ENCODE peak calls at places on chromosome 14, in ten cellular contexts. One of them, this sample, is unnamed. For H3K36me3, the result is how much of the 10 kb centered on the place peaks cover.

GRCh38 chr14:66503532-66503931 is 4.4 kb upstream of the GPHN start:
- DNase-seq in uterus: no peak
- DNase-seq in CD4-positive, alpha-beta memory T cell: no peak
- DNase-seq in heart left ventricle: no peak
- DNase-seq in OCI-LY7: no peak
- DNase-seq in ovary: no peak
- DNase-seq in adipocyte: peak
- DNase-seq in effector memory CD4-positive, alpha-beta T cell: no peak
- DNase-seq in mucosa of descending colon: no peak
- DNase-seq in IMR-90: peak
- DNase-seq in this sample: peak

GRCh38 chr14:50475460-50475859 is 56.9 kb downstream of the MAP4K5 start:
- DNase-seq in OCI-LY7: no peak
- DNase-seq in ovary: no peak
- DNase-seq in uterus: no peak
- DNase-seq in mucosa of descending colon: no peak
- DNase-seq in adipocyte: peak
- DNase-seq in heart left ventricle: no peak
- DNase-seq in IMR-90: peak
- DNase-seq in effector memory CD4-positive, alpha-beta T cell: no peak
- DNase-seq in CD4-positive, alpha-beta memory T cell: no peak
- DNase-seq in this sample: no peak

GRCh38 chr14:78836777-78837176 is 666.6 kb downstream of the NRXN3 start:
- DNase-seq in OCI-LY7: peak
- DNase-seq in effector memory CD4-positive, alpha-beta T cell: no peak
- DNase-seq in CD4-positive, alpha-beta memory T cell: no peak
- DNase-seq in adipocyte: peak
- DNase-seq in uterus: no peak
- DNase-seq in ovary: no peak
- DNase-seq in mucosa of descending colon: no peak
- DNase-seq in IMR-90: peak
- DNase-seq in heart left ventricle: no peak
- DNase-seq in this sample: peak

GRCh38 chr14:50616275-50616674 is 51.8 kb downstream of the SAV1 start:
- DNase-seq in IMR-90: no peak
- DNase-seq in adipocyte: no peak
- DNase-seq in mucosa of descending colon: no peak
- DNase-seq in ovary: no peak
- DNase-seq in effector memory CD4-positive, alpha-beta T cell: no peak
- DNase-seq in OCI-LY7: no peak
- DNase-seq in CD4-positive, alpha-beta memory T cell: no peak
- DNase-seq in uterus: no peak
- DNase-seq in heart left ventricle: no peak
- DNase-seq in this sample: no peak

GRCh38 chr14:23302290-23303225 is at the start of gene PPP1R3E:
- DNase-seq in mucosa of descending colon: peak
- DNase-seq in adipocyte: peak
- DNase-seq in IMR-90: peak
- DNase-seq in effector memory CD4-positive, alpha-beta T cell: peak
- DNase-seq in CD4-positive, alpha-beta memory T cell: peak
- DNase-seq in ovary: peak
- DNase-seq in OCI-LY7: peak
- DNase-seq in heart left ventricle: peak
- DNase-seq in uterus: peak
- DNase-seq in this sample: peak

GRCh38 chr14:33642641-33643342 is 308.1 kb downstream of the EGLN3 start:
- DNase-seq in mucosa of descending colon: no peak
- DNase-seq in effector memory CD4-positive, alpha-beta T cell: no peak
- DNase-seq in uterus: no peak
- DNase-seq in CD4-positive, alpha-beta memory T cell: no peak
- DNase-seq in heart left ventricle: no peak
- DNase-seq in adipocyte: no peak
- DNase-seq in IMR-90: no peak
- DNase-seq in ovary: no peak
- DNase-seq in OCI-LY7: no peak
- DNase-seq in this sample: no peak

GRCh38 chr14:68786491-68787234 is 6.2 kb downstream of the ZFP36L1 start:
- DNase-seq in IMR-90: peak
- DNase-seq in effector memory CD4-positive, alpha-beta T cell: no peak
- DNase-seq in ovary: peak
- DNase-seq in heart left ventricle: no peak
- DNase-seq in CD4-positive, alpha-beta memory T cell: no peak
- DNase-seq in OCI-LY7: no peak
- DNase-seq in uterus: no peak
- DNase-seq in mucosa of descending colon: no peak
- DNase-seq in adipocyte: peak
- DNase-seq in this sample: no peak

GRCh38 chr14:89533761-89534160 is 116.7 kb upstream of the FOXN3 start:
- DNase-seq in CD4-positive, alpha-beta memory T cell: no peak
- DNase-seq in effector memory CD4-positive, alpha-beta T cell: no peak
- DNase-seq in uterus: no peak
- DNase-seq in IMR-90: no peak
- DNase-seq in adipocyte: no peak
- DNase-seq in ovary: no peak
- DNase-seq in OCI-LY7: no peak
- DNase-seq in heart left ventricle: no peak
- DNase-seq in mucosa of descending colon: no peak
- DNase-seq in this sample: no peak

GRCh38 chr14:104092931-104093365 is 7.4 kb downstream of the ASPG start:
- DNase-seq in heart left ventricle: no peak
- DNase-seq in IMR-90: no peak
- DNase-seq in ovary: peak
- DNase-seq in uterus: no peak
- DNase-seq in adipocyte: no peak
- DNase-seq in OCI-LY7: no peak
- DNase-seq in mucosa of descending colon: peak
- DNase-seq in effector memory CD4-positive, alpha-beta T cell: no peak
- DNase-seq in CD4-positive, alpha-beta memory T cell: no peak
- DNase-seq in this sample: peak

GRCh38 chr14:97956944-97957343 is 1159.8 kb downstream of the VRK1 start:
- DNase-seq in CD4-positive, alpha-beta memory T cell: no peak
- DNase-seq in heart left ventricle: no peak
- DNase-seq in adipocyte: no peak
- DNase-seq in OCI-LY7: no peak
- DNase-seq in effector memory CD4-positive, alpha-beta T cell: no peak
- DNase-seq in IMR-90: no peak
- DNase-seq in ovary: no peak
- DNase-seq in uterus: no peak
- DNase-seq in mucosa of descending colon: no peak
- DNase-seq in this sample: no peak

GRCh38 chr14:28407931-28408330 is 358.7 kb upstream of the FOXG1 start:
- DNase-seq in uterus: no peak
- DNase-seq in CD4-positive, alpha-beta memory T cell: no peak
- DNase-seq in ovary: no peak
- DNase-seq in effector memory CD4-positive, alpha-beta T cell: no peak
- DNase-seq in adipocyte: no peak
- DNase-seq in OCI-LY7: no peak
- DNase-seq in mucosa of descending colon: no peak
- DNase-seq in IMR-90: no peak
- DNase-seq in heart left ventricle: no peak
- DNase-seq in this sample: no peak

GRCh38 chr14:90531497-90531896 is 134.7 kb downstream of the CALM1 start:
- DNase-seq in CD4-positive, alpha-beta memory T cell: no peak
- DNase-seq in uterus: no peak
- DNase-seq in effector memory CD4-positive, alpha-beta T cell: no peak
- DNase-seq in IMR-90: no peak
- DNase-seq in heart left ventricle: no peak
- DNase-seq in ovary: no peak
- DNase-seq in OCI-LY7: no peak
- DNase-seq in mucosa of descending colon: peak
- DNase-seq in adipocyte: no peak
- DNase-seq in this sample: no peak

GRCh38 chr14:36177489-36177888 is 967 bp upstream of the PTCSC3 start:
- DNase-seq in uterus: no peak
- DNase-seq in mucosa of descending colon: no peak
- DNase-seq in effector memory CD4-positive, alpha-beta T cell: no peak
- DNase-seq in adipocyte: no peak
- DNase-seq in ovary: no peak
- DNase-seq in IMR-90: no peak
- DNase-seq in OCI-LY7: no peak
- DNase-seq in heart left ventricle: no peak
- DNase-seq in CD4-positive, alpha-beta memory T cell: no peak
- DNase-seq in this sample: no peak

GRCh38 chr14:71103662-71104484 is 196.6 kb downstream of the PCNX1 start:
- DNase-seq in adipocyte: peak
- DNase-seq in OCI-LY7: peak
- DNase-seq in mucosa of descending colon: no peak
- DNase-seq in CD4-positive, alpha-beta memory T cell: peak
- DNase-seq in effector memory CD4-positive, alpha-beta T cell: no peak
- DNase-seq in IMR-90: peak
- DNase-seq in uterus: no peak
- DNase-seq in ovary: no peak
- DNase-seq in heart left ventricle: no peak
- DNase-seq in this sample: no peak

DNA sequence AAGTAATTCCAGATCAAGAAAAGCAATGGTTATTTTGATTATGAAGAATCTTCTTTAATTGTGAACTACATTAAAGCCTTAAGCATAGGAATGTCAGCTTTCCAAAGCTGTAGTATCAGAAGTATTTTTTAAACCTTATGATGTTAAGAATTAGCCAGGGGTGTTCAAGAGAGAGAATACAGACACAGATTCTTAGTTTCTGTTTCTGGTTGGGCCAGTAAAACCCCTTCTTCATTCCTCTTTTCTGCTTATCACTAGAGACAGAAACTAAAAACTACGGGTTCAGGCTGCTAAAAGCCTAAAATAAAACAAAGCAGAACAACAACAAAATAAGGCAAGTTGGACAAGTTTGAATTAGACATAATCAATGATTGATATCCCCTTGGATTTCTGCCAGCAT is 38.2 kb downstream of the IFT43 start:
- DNase-seq in adipocyte: no peak
- DNase-seq in mucosa of descending colon: no peak
- DNase-seq in effector memory CD4-positive, alpha-beta T cell: no peak
- DNase-seq in ovary: no peak
- DNase-seq in heart left ventricle: no peak
- DNase-seq in OCI-LY7: no peak
- DNase-seq in uterus: no peak
- DNase-seq in CD4-positive, alpha-beta memory T cell: no peak
- DNase-seq in IMR-90: no peak
- DNase-seq in this sample: no peak
- H3K36me3 ChIP-seq in adipocyte: half or more
- H3K36me3 ChIP-seq in mucosa of descending colon: under half
- H3K36me3 ChIP-seq in effector memory CD4-positive, alpha-beta T cell: under half
- H3K36me3 ChIP-seq in ovary: under half
- H3K36me3 ChIP-seq in heart left ventricle: under half
- H3K36me3 ChIP-seq in OCI-LY7: under half
- H3K36me3 ChIP-seq in uterus: under half
- H3K36me3 ChIP-seq in CD4-positive, alpha-beta memory T cell: under half
- H3K36me3 ChIP-seq in IMR-90: under half
- H3K36me3 ChIP-seq in this sample: under half

GRCh38 chr14:92026548-92027190 is 13.2 kb downstream of the TRIP11 start:
- DNase-seq in adipocyte: no peak
- DNase-seq in uterus: no peak
- DNase-seq in mucosa of descending colon: no peak
- DNase-seq in ovary: no peak
- DNase-seq in heart left ventricle: no peak
- DNase-seq in effector memory CD4-positive, alpha-beta T cell: no peak
- DNase-seq in OCI-LY7: no peak
- DNase-seq in CD4-positive, alpha-beta memory T cell: no peak
- DNase-seq in IMR-90: no peak
- DNase-seq in this sample: no peak
- H3K36me3 ChIP-seq in adipocyte: half or more
- H3K36me3 ChIP-seq in uterus: under half
- H3K36me3 ChIP-seq in mucosa of descending colon: under half
- H3K36me3 ChIP-seq in ovary: under half
- H3K36me3 ChIP-seq in heart left ventricle: half or more
- H3K36me3 ChIP-seq in effector memory CD4-positive, alpha-beta T cell: under half
- H3K36me3 ChIP-seq in OCI-LY7: half or more
- H3K36me3 ChIP-seq in CD4-positive, alpha-beta memory T cell: under half
- H3K36me3 ChIP-seq in IMR-90: under half
- H3K36me3 ChIP-seq in this sample: under half

GRCh38 chr14:39080886-39081285 is 22.1 kb downstream of the SEC23A start:
- DNase-seq in IMR-90: no peak
- DNase-seq in effector memory CD4-positive, alpha-beta T cell: no peak
- DNase-seq in ovary: no peak
- DNase-seq in CD4-positive, alpha-beta memory T cell: no peak
- DNase-seq in OCI-LY7: no peak
- DNase-seq in adipocyte: no peak
- DNase-seq in mucosa of descending colon: no peak
- DNase-seq in heart left ventricle: no peak
- DNase-seq in uterus: no peak
- DNase-seq in this sample: no peak

GRCh38 chr14:39083127-39083526 is 19.9 kb downstream of the SEC23A start:
- DNase-seq in adipocyte: no peak
- DNase-seq in CD4-positive, alpha-beta memory T cell: no peak
- DNase-seq in heart left ventricle: no peak
- DNase-seq in mucosa of descending colon: no peak
- DNase-seq in IMR-90: no peak
- DNase-seq in effector memory CD4-positive, alpha-beta T cell: no peak
- DNase-seq in uterus: no peak
- DNase-seq in ovary: no peak
- DNase-seq in OCI-LY7: no peak
- DNase-seq in this sample: no peak

GRCh38 chr14:39087493-39087892 is 15.5 kb downstream of the SEC23A start:
- DNase-seq in CD4-positive, alpha-beta memory T cell: no peak
- DNase-seq in uterus: no peak
- DNase-seq in effector memory CD4-positive, alpha-beta T cell: no peak
- DNase-seq in OCI-LY7: no peak
- DNase-seq in IMR-90: no peak
- DNase-seq in mucosa of descending colon: no peak
- DNase-seq in heart left ventricle: no peak
- DNase-seq in ovary: no peak
- DNase-seq in adipocyte: no peak
- DNase-seq in this sample: no peak

GRCh38 chr14:39090548-39091111 is 12.4 kb downstream of the SEC23A start:
- DNase-seq in OCI-LY7: no peak
- DNase-seq in CD4-positive, alpha-beta memory T cell: no peak
- DNase-seq in effector memory CD4-positive, alpha-beta T cell: no peak
- DNase-seq in heart left ventricle: no peak
- DNase-seq in uterus: no peak
- DNase-seq in IMR-90: no peak
- DNase-seq in mucosa of descending colon: no peak
- DNase-seq in adipocyte: no peak
- DNase-seq in ovary: no peak
- DNase-seq in this sample: no peak

GRCh38 chr14:39085933-39086332 is 17.1 kb downstream of the SEC23A start:
- DNase-seq in ovary: no peak
- DNase-seq in effector memory CD4-positive, alpha-beta T cell: no peak
- DNase-seq in adipocyte: no peak
- DNase-seq in mucosa of descending colon: no peak
- DNase-seq in heart left ventricle: no peak
- DNase-seq in IMR-90: peak
- DNase-seq in CD4-positive, alpha-beta memory T cell: no peak
- DNase-seq in uterus: no peak
- DNase-seq in OCI-LY7: no peak
- DNase-seq in this sample: no peak
- H3K36me3 ChIP-seq in ovary: under half
- H3K36me3 ChIP-seq in effector memory CD4-positive, alpha-beta T cell: under half
- H3K36me3 ChIP-seq in adipocyte: half or more
- H3K36me3 ChIP-seq in mucosa of descending colon: under half
- H3K36me3 ChIP-seq in heart left ventricle: half or more
- H3K36me3 ChIP-seq in IMR-90: under half
- H3K36me3 ChIP-seq in CD4-positive, alpha-beta memory T cell: under half
- H3K36me3 ChIP-seq in uterus: under half
- H3K36me3 ChIP-seq in OCI-LY7: half or more
- H3K36me3 ChIP-seq in this sample: under half

DNA sequence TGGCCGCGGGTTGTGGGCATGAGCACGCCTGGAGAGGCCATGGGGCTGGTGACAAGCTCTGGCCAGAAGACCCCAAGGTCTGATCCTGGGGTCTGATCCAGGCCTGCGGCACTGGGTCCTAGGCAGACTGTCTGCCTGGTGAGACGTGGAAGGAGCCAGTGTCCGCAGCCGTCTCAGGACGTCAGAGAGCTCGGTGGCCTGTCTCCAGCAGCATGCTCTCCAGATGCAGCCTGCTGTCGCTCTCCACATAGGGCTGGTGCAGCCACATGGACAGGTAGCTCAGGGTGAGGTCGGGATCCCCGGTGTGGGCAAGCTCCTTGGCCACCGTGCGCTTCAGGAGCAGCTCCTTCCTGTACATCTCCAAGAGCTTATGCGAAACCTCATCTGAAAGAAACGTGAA is 14.3 kb downstream of the CINP start:
- DNase-seq in OCI-LY7: no peak
- DNase-seq in adipocyte: no peak
- DNase-seq in effector memory CD4-positive, alpha-beta T cell: no peak
- DNase-seq in ovary: no peak
- DNase-seq in CD4-positive, alpha-beta memory T cell: no peak
- DNase-seq in uterus: no peak
- DNase-seq in heart left ventricle: no peak
- DNase-seq in mucosa of descending colon: no peak
- DNase-seq in IMR-90: no peak
- DNase-seq in this sample: no peak
- H3K36me3 ChIP-seq in OCI-LY7: half or more
- H3K36me3 ChIP-seq in adipocyte: half or more
- H3K36me3 ChIP-seq in effector memory CD4-positive, alpha-beta T cell: under half
- H3K36me3 ChIP-seq in ovary: under half
- H3K36me3 ChIP-seq in CD4-positive, alpha-beta memory T cell: under half
- H3K36me3 ChIP-seq in uterus: under half
- H3K36me3 ChIP-seq in heart left ventricle: half or more
- H3K36me3 ChIP-seq in mucosa of descending colon: under half
- H3K36me3 ChIP-seq in IMR-90: half or more
- H3K36me3 ChIP-seq in this sample: under half